ENCODE peak calls at places on chromosomes 4 and X, in four cellular contexts. B is transverse colon, S is Calu3, K is lower lobe of right lung. P is an unnamed sample.

GRCh38 chr4:186294160-186294559 is 28.2 kb downstream of the F11 start:
- DNase-seq in K (no peak), B (no peak), S (no peak), P (no peak)

GRCh38 chr4:41323706-41324105 is 67.0 kb downstream of the UCHL1 start:
- DNase-seq in B (no peak), K (no peak), S (no peak), P (no peak)

GRCh38 chr4:184471872-184472539 is 2.3 kb downstream of the IRF2 start:
- DNase-seq in B (peak; percentile 43), K (no peak), S (peak; percentile 4), P (no peak)

GRCh38 chr4:48653217-48654014 is 126.7 kb downstream of the FRYL start:
- DNase-seq in B (peak; percentile 42), S (no peak), K (no peak), P (no peak)

GRCh38 chr4:83046693-83047473 is 11.9 kb downstream of the COPS4 start:
- DNase-seq in B (peak; percentile 41), K (no peak), S (no peak), P (no peak)

GRCh38 chrX:150080497-150080896 is 142.2 kb upstream of the EOLA2 start:
- DNase-seq in B (no peak), K (no peak), S (no peak), P (no peak)

GRCh38 chr4:86935499-86935832 is 655 bp downstream of the AFF1 start:
- DNase-seq in K (no peak), S (no peak), B (no peak), P (no peak)

GRCh38 chr4:1714303-1715001 is 2.3 kb upstream of the SLBP start:
- DNase-seq in B (no peak), K (no peak), S (no peak), P (no peak)

GRCh38 chr4:8544741-8545438 is 35.3 kb upstream of the GPR78 start:
- DNase-seq in K (no peak), S (no peak), B (no peak), P (no peak)

GRCh38 chr4:107034091-107034698 is 1.9 kb downstream of the DKK2 start:
- DNase-seq in K (no peak), B (peak; percentile 7), S (peak; percentile 44), P (no peak)

GRCh38 chr4:86791126-86791525 is 58.1 kb downstream of the SLC10A6 start:
- DNase-seq in S (no peak), B (no peak), K (no peak), P (no peak)

GRCh38 chrX:134718329-134719317 is 60.4 kb upstream of the PLAC1 start:
- DNase-seq in K (peak; percentile 49), B (no peak), S (peak; percentile 34), P (no peak)

GRCh38 chr4:54073481-54073880 is 9.1 kb upstream of the CHIC2 start:
- DNase-seq in B (no peak), S (no peak), K (no peak), P (no peak)

GRCh38 chr4:156766846-156767245 is 204.8 kb downstream of the PDGFC start:
- DNase-seq in S (no peak), B (no peak), K (no peak), P (no peak)

GRCh38 chr4:150960079-150960478 is 55.0 kb downstream of the LRBA start:
- DNase-seq in K (no peak), B (no peak), S (peak; percentile 10), P (no peak)

GRCh38 chrX:129035180-129035579 is 488.1 kb downstream of the SMARCA1 start:
- DNase-seq in K (no peak), S (no peak), B (no peak), P (no peak)

GRCh38 chr4:175511861-175512260 is 300.2 kb downstream of the GPM6A start:
- DNase-seq in S (no peak), K (no peak), B (no peak), P (no peak)

GRCh38 chr4:128528793-128529553 is 241.4 kb upstream of the PGRMC2 start:
- DNase-seq in K (no peak), S (peak; percentile 55), B (no peak), P (no peak)

GRCh38 chrX:48791063-48791820 is 4.9 kb downstream of the GATA1 start:
- DNase-seq in B (no peak), S (no peak), K (no peak), P (no peak)

GRCh38 chr4:71360844-71361243 is 22.0 kb downstream of the SLC4A4 start:
- DNase-seq in B (no peak), S (no peak), K (no peak), P (no peak)
- TF ChIP-seq CTCF in B (no peak), S (no peak), K (no peak), P (no peak)

GRCh38 chr4:182560358-182560757 is 317.2 kb downstream of the TENM3 start:
- DNase-seq in B (no peak), K (no peak), S (no peak), P (no peak)
- TF ChIP-seq CTCF in B (no peak), K (no peak), S (no peak), P (no peak)

GRCh38 chr4:127482049-127482448 is 150.7 kb upstream of the INTU start:
- DNase-seq in K (no peak), B (no peak), S (no peak), P (no peak)

GRCh38 chr4:127484101-127484500 is 148.7 kb upstream of the INTU start:
- DNase-seq in S (no peak), B (no peak), K (no peak), P (no peak)

GRCh38 chr4:127479031-127479622 is 153.6 kb upstream of the INTU start:
- DNase-seq in K (no peak), S (no peak), B (no peak), P (no peak)
- TF ChIP-seq CTCF in K (peak; percentile 59), S (no peak), B (no peak), P (peak; percentile 59)

GRCh38 chr4:158710814-158711213 is 12.4 kb downstream of the PPID start:
- DNase-seq in S (no peak), K (no peak), B (no peak), P (no peak)
- TF ChIP-seq CTCF in S (no peak), K (no peak), B (no peak), P (no peak)

DNA sequence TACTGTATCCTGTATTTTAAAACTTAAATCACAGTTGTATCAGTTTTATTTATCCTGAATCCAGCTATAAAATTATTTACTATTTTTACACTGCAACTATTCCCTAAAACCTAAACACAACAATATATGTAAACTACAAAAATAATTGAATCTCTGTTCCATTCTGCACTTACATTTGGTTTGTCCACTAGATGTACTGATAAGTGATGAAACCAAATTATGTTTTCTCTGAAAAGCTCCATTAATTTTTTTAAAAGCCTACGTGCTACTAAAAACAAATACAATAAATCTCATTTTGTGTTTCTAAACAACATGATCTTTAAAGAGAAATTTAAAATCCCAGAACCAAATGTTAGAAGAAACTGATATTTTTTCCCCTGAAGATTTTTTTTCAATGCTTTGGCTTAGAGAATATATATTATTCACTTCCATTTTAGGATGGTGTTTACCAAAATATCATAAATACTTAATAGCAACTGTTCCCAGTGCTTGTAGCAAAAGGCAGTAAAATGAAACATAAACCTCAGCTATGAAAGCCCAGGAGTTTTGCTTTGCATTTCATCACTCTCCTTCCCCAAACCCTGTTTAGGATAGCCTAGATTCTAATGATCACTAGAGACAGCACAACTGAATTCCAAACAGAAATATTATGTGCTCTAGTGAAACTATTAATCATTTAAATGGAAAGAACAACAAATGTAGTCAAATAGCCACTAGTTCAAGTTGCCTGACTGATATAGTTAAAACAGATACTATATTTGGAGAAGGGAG is 19.7 kb downstream of the ANTXR2 start:
- DNase-seq in B (no peak), K (no peak), S (no peak), P (no peak)
- TF ChIP-seq CTCF in B (no peak), K (no peak), S (no peak), P (no peak)

GRCh38 chr4:139633661-139634060 is 32.0 kb upstream of the MGST2 start:
- DNase-seq in S (peak; percentile 21), B (peak; percentile 17), K (no peak), P (no peak)
- TF ChIP-seq CTCF in S (peak; percentile 21), B (peak; percentile 24), K (peak; percentile 44), P (no peak)

P was measured in CD14-positive monocyte.